ENCODE peak calls at places on chromosomes 5 and 9, in six cellular contexts. D is thoracic aorta, Q is lower leg skin, N is AG04450, J is lower lobe of right lung, U is choroid plexus epithelial cell. S is an unnamed sample.
A peak's percentile ranks its signal among the peaks of the same experiment; 100 is the strongest.

GRCh38 chr9:31597977-31598376 is 786.5 kb upstream of the ACO1 start:
- DNase-seq in U (peak; percentile 45), N (no peak), Q (no peak), J (no peak), D (no peak), S (no peak)

GRCh38 chr9:94490465-94490864 is 64.4 kb upstream of the PCAT7 start:
- DNase-seq in J (no peak), Q (no peak), U (peak; percentile 21), N (no peak), D (no peak), S (no peak)

GRCh38 chr9:120555884-120556283 is 24.1 kb downstream of the CDK5RAP2 start:
- DNase-seq in U (no peak), D (no peak), J (no peak), Q (no peak), N (no peak), S (no peak)

GRCh38 chr9:136138566-136138965 is 19.9 kb upstream of the TMEM250 start:
- DNase-seq in N (no peak), Q (no peak), D (no peak), U (peak; percentile 43), J (no peak), S (no peak)

GRCh38 chr9:35254237-35254636 is 92.4 kb downstream of the UNC13B start:
- DNase-seq in D (no peak), U (peak; percentile 45), Q (no peak), N (no peak), J (no peak), S (no peak)

GRCh38 chr9:96009690-96010477 is 134.4 kb downstream of the ERCC6L2 start:
- DNase-seq in U (peak; percentile 28), D (no peak), J (no peak), Q (no peak), N (no peak), S (no peak)

GRCh38 chr5:160165137-160166068 is 46.2 kb upstream of the PWWP2A start:
- DNase-seq in J (peak; percentile 89), D (peak; percentile 83), U (peak; percentile 99), Q (peak; percentile 95), N (peak; percentile 98), S (peak; percentile 68)

GRCh38 chr5:149801307-149801985 is 71.3 kb downstream of the PPARGC1B start:
- DNase-seq in J (no peak), Q (no peak), D (no peak), U (no peak), N (no peak), S (no peak)

GRCh38 chr5:94181940-94182339 is 436.5 kb downstream of the KIAA0825 start:
- DNase-seq in U (peak; percentile 4), D (no peak), Q (no peak), N (no peak), J (no peak), S (no peak)
- TF ChIP-seq CTCF in U (peak; percentile 6), D (no peak), Q (no peak), N (peak; percentile 31), J (no peak), S (peak; percentile 28)

GRCh38 chr9:36803951-36804350 is 230.1 kb downstream of the PAX5 start:
- DNase-seq in N (no peak), U (no peak), Q (no peak), D (no peak), J (no peak), S (no peak)

GRCh38 chr9:36812556-36812955 is 221.5 kb downstream of the PAX5 start:
- DNase-seq in J (no peak), U (no peak), D (no peak), N (no peak), Q (peak; percentile 13), S (no peak)

GRCh38 chr9:36802171-36802920 is 229.7 kb downstream of the MELK start:
- DNase-seq in U (peak; percentile 65), N (peak; percentile 4), D (no peak), Q (no peak), J (no peak), S (no peak)

GRCh38 chr9:36813149-36813548 is 220.9 kb downstream of the PAX5 start:
- DNase-seq in D (no peak), N (no peak), U (no peak), J (no peak), Q (peak; percentile 8), S (no peak)

GRCh38 chr9:36808246-36808645 is 225.8 kb downstream of the PAX5 start:
- DNase-seq in N (no peak), Q (peak; percentile 29), U (no peak), J (no peak), D (no peak), S (no peak)
- TF ChIP-seq CTCF in N (no peak), Q (no peak), U (no peak), J (no peak), D (no peak), S (no peak)

GRCh38 chr5:116756531-116756930 is 181.9 kb upstream of the SEMA6A start:
- DNase-seq in D (no peak), U (no peak), J (no peak), Q (no peak), N (no peak), S (no peak)
- TF ChIP-seq CTCF in D (no peak), U (no peak), J (no peak), Q (no peak), N (no peak), S (no peak)

GRCh38 chr5:180720501-180720900 is 19.4 kb downstream of the OR2Y1 start:
- DNase-seq in U (no peak), D (no peak), J (no peak), Q (no peak), N (no peak), S (no peak)
- TF ChIP-seq CTCF in U (no peak), D (no peak), J (no peak), Q (no peak), N (no peak), S (no peak)

DNA sequence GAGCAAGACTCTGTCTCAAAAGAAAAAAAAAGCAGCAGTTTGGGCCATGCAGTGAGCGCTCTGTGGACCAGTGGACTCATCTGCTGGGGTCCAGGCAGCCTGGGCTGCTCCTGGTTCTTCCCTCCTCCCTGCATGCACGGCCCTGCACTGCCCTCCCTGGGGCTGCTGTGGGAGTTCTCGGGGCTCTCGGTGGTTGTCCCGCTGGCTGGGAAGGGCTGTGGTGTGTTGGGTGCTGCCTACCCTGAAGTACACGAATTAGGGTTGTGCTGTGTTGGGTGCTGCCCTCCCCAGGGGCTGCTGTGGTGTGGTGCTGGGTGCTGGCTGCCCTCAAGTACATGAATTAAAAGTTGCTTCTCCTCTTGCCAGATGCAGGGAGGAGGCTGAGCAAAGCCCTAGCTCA is 18.3 kb upstream of the CLPTM1L start:
- DNase-seq in J (no peak), Q (no peak), N (no peak), U (no peak), D (no peak), S (no peak)
- TF ChIP-seq CTCF in J (no peak), Q (no peak), N (no peak), U (no peak), D (no peak), S (no peak)

GRCh38 chr5:151284392-151284967 is 19.1 kb downstream of the SLC36A3 start:
- DNase-seq in N (no peak), Q (no peak), D (no peak), J (no peak), U (no peak), S (no peak)
- TF ChIP-seq CTCF in N (no peak), Q (no peak), D (no peak), J (peak; percentile 24), U (peak; percentile 43), S (peak; percentile 40)

S was measured in type B pancreatic cell.